ENCODE peak calls at places on chromosomes 13 and 19, in ten cellular contexts. E is cardiac fibroblast, C is AG10803, Q is uterus, O is ascending aorta, D is brain microvascular endothelial cell, K is GM12865, S is cardiac muscle cell, G is choroid plexus epithelial cell, V is nephron progenitor cell. H is an unnamed sample.

GRCh38 chr13:87669379-87669978 is 1.7 kb upstream of the SLITRK5 start:
- DNase-seq in C (no peak), D (no peak), V (no peak), Q (no peak), E (peak; percentile 31), K (peak; percentile 30), S (peak; percentile 36), G (peak; percentile 70), O (no peak), H (no peak)

GRCh38 chr19:54316746-54317107 is 3.8 kb upstream of the LILRA5 start:
- DNase-seq in Q (no peak), G (no peak), D (no peak), O (no peak), S (no peak), C (no peak), K (no peak), E (no peak), V (no peak), H (no peak)

GRCh38 chr19:398719-399118 is 10.2 kb downstream of the C2CD4C start:
- DNase-seq in Q (no peak), K (no peak), D (no peak), O (no peak), S (no peak), G (no peak), C (no peak), V (peak; percentile 1), E (no peak), H (no peak)

GRCh38 chr13:104105418-104106355 is 1039.5 kb upstream of the SLC10A2 start:
- DNase-seq in Q (no peak), C (no peak), V (no peak), G (no peak), S (no peak), O (no peak), K (no peak), E (no peak), D (no peak), H (no peak)

GRCh38 chr19:47699360-47699917 is 13.8 kb upstream of the EHD2 start:
- DNase-seq in K (peak; percentile 68), O (no peak), D (no peak), S (peak; percentile 60), V (peak; percentile 85), Q (peak; percentile 56), G (peak; percentile 56), C (no peak), E (no peak), H (no peak)

GRCh38 chr19:12664406-12665280 is 1.9 kb downstream of the MAN2B1 start:
- DNase-seq in D (no peak), V (peak; percentile 52), S (peak; percentile 52), E (peak; percentile 12), C (no peak), O (no peak), K (peak; percentile 41), G (no peak), Q (no peak), H (no peak)

GRCh38 chr19:51094696-51095279 is 12.1 kb upstream of the KLK14 start:
- DNase-seq in K (peak; percentile 31), D (no peak), O (no peak), G (no peak), E (peak; percentile 14), Q (no peak), V (peak; percentile 80), C (no peak), S (peak; percentile 68), H (no peak)

GRCh38 chr13:102555914-102556553 is 40.8 kb upstream of the TPP2 start:
- DNase-seq in V (no peak), S (peak; percentile 9), G (peak; percentile 66), K (peak; percentile 39), Q (no peak), E (peak; percentile 64), O (no peak), D (peak; percentile 36), C (peak; percentile 25), H (no peak)

GRCh38 chr13:33174980-33175379 is 110.6 kb downstream of the STARD13 start:
- DNase-seq in E (peak; percentile 45), K (no peak), V (no peak), C (peak; percentile 70), O (no peak), Q (no peak), D (no peak), G (no peak), S (no peak), H (no peak)

GRCh38 chr13:107650081-107650701 is 565.1 kb downstream of the LIG4 start:
- DNase-seq in V (peak; percentile 76), K (peak; percentile 65), E (peak; percentile 25), Q (peak; percentile 16), C (peak; percentile 18), D (peak; percentile 49), G (peak; percentile 78), S (peak; percentile 74), O (no peak), H (peak; percentile 85)

GRCh38 chr19:15935167-15935702 is 906 bp upstream of the CYP4F11 start:
- DNase-seq in Q (no peak), D (no peak), S (no peak), E (no peak), O (no peak), G (no peak), K (no peak), C (no peak), V (no peak), H (no peak)

GRCh38 chr19:2503521-2504109 is 27.7 kb downstream of the GADD45B start:
- DNase-seq in K (no peak), Q (no peak), G (peak; percentile 71), D (peak; percentile 75), V (no peak), S (peak; percentile 45), C (peak; percentile 88), O (no peak), E (peak; percentile 87), H (no peak)

GRCh38 chr19:995051-995827 is 5.0 kb upstream of the GRIN3B start:
- DNase-seq in K (no peak), D (no peak), Q (no peak), S (no peak), G (no peak), E (no peak), C (no peak), O (no peak), V (no peak), H (no peak)

GRCh38 chr13:77028202-77028601 is 1.2 kb upstream of the FBXL3 start:
- DNase-seq in S (no peak), Q (peak; percentile 63), E (peak; percentile 60), O (peak; percentile 70), V (no peak), D (peak; percentile 44), G (peak; percentile 53), C (peak; percentile 27), K (no peak), H (no peak)

GRCh38 chr19:6674868-6675305 is 4.9 kb upstream of the TNFSF14 start:
- DNase-seq in K (peak; percentile 93), Q (peak; percentile 34), G (peak; percentile 60), C (peak; percentile 50), O (peak; percentile 74), V (peak; percentile 27), E (peak; percentile 80), S (no peak), D (peak; percentile 49), H (no peak)

GRCh38 chr13:78595458-78595818 is 7.9 kb downstream of the POU4F1 start:
- DNase-seq in D (no peak), K (no peak), V (no peak), E (no peak), O (no peak), G (no peak), S (no peak), Q (no peak), C (no peak), H (no peak)

GRCh38 chr19:35746556-35746955 is 1.1 kb downstream of the PSENEN start:
- DNase-seq in V (no peak), S (no peak), O (no peak), G (no peak), D (no peak), E (no peak), Q (no peak), C (no peak), K (no peak), H (no peak)

DNA sequence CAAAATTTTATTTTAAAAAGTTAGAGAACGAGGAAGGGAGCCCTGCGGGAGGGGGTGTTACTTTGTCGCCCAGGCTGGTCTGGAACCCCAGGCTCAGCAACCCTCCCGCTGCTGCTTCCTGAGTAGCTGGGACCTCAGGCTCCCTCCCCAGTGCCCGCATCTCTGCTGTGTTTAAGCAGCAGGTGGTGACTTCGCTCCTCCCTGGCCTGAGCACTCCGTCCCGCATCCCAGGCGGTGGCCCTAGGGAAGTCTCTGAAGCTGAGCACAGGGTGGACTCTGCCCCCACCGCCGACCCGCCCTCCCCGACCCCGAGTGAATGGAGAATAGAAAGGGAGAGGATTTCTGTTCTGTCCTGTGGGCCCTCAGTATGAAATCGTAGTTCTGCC is 30.5 kb downstream of the ZNF701 start:
- DNase-seq in S (no peak), D (no peak), G (no peak), O (no peak), C (no peak), V (no peak), Q (no peak), E (no peak), K (peak; percentile 25), H (no peak)
- TF ChIP-seq CTCF in S (no peak), D (no peak), G (no peak), O (no peak), C (no peak), V (no peak), Q (no peak), E (no peak), K (no peak), H (no peak)

DNA sequence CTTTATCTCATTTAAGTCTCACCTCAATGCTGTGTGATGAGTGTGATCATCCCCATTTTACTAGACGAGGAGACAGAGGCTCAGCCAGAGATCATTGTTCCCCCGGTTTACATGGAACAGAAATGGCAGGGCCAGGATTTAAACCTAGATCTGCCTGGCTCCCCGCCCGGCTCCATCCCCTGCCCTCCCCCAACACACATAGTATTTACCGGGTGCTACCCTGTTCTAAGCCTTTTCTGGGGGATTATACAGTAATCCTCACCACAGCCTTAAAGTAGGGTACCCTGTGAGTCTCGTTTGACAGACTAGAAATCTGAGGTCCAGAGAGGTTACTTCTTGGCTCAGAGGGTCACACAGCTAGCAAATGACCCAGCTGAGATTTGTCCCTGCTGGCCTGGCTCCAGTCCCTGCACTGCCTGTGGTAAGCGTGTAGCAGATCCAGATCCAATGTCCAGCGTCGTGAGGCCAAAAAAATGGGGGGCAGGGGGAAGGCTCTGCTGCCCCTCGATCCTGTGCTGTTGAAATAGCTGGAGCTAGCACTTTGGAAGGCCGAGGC is 3.8 kb upstream of the KLC3 start:
- DNase-seq in V (no peak), K (no peak), Q (no peak), C (no peak), E (no peak), G (no peak), O (no peak), S (no peak), D (no peak), H (no peak)
- TF ChIP-seq CTCF in V (no peak), K (no peak), Q (no peak), C (no peak), E (no peak), G (no peak), O (no peak), S (no peak), D (no peak), H (no peak)

GRCh38 chr13:109818891-109819290 is 32.5 kb upstream of the IRS2 start:
- DNase-seq in S (no peak), O (no peak), Q (no peak), G (no peak), D (no peak), C (peak; percentile 48), V (no peak), E (peak; percentile 56), K (no peak), H (no peak)
- TF ChIP-seq CTCF in S (no peak), O (no peak), Q (no peak), G (no peak), D (no peak), C (no peak), V (no peak), E (no peak), K (no peak), H (no peak)

GRCh38 chr19:19292607-19293006 is 19.5 kb upstream of the TM6SF2 start:
- DNase-seq in S (no peak), D (no peak), V (no peak), G (no peak), Q (no peak), C (no peak), O (no peak), K (no peak), E (no peak), H (no peak)
- TF ChIP-seq CTCF in S (no peak), D (no peak), V (no peak), G (no peak), Q (no peak), C (no peak), O (no peak), K (no peak), E (no peak), H (no peak)

H was measured in osteocyte.